ENCODE peak calls at places on chromosomes 5 and 9, in four cellular contexts. I is CD8-positive, alpha-beta memory T cell; V is aorta; U is cardiac muscle cell. E is an unnamed sample.

GRCh38 chr5:146103594-146103993 is 1.8 kb downstream of the PLAC8L1 start:
- DNase-seq in I (no peak), V (no peak), U (no peak), E (no peak)

GRCh38 chr9:107455461-107456155 is 34.0 kb downstream of the KLF4 start:
- DNase-seq in I (no peak), V (no peak), U (no peak), E (no peak)

GRCh38 chr5:123722451-123722850 is 210.5 kb downstream of the CSNK1G3 start:
- DNase-seq in I (no peak), V (no peak), U (no peak), E (no peak)

GRCh38 chr9:16661816-16662215 is 208.7 kb downstream of the BNC2 start:
- DNase-seq in I (no peak), V (no peak), U (no peak), E (no peak)

GRCh38 chr5:32285489-32286138 is 27.1 kb downstream of the MTMR12 start:
- DNase-seq in I (no peak), V (no peak), U (no peak), E (no peak)

GRCh38 chr9:112839331-112839730 is 51.3 kb downstream of the SLC46A2 start:
- DNase-seq in I (no peak), V (no peak), U (no peak), E (no peak)

GRCh38 chr5:68432682-68433081 is 217.1 kb downstream of the PIK3R1 start:
- DNase-seq in I (peak; percentile 3), V (no peak), U (no peak), E (no peak)

GRCh38 chr5:39430461-39430860 is 5.7 kb upstream of the DAB2 start:
- DNase-seq in I (no peak), V (no peak), U (no peak), E (no peak)

GRCh38 chr9:72362680-72363139 is 2.3 kb downstream of the ZFAND5 start:
- DNase-seq in I (peak; percentile 16), V (no peak), U (peak; percentile 89), E (no peak)

GRCh38 chr9:128702949-128703615 is 779 bp downstream of the PKN3 start:
- DNase-seq in I (no peak), V (peak; percentile 78), U (peak; percentile 36), E (no peak)

GRCh38 chr9:133701321-133701980 is 36.7 kb downstream of the SARDH start:
- DNase-seq in I (peak; percentile 24), V (peak; percentile 73), U (no peak), E (no peak)

GRCh38 chr5:83972236-83972635 is 251.6 kb upstream of the HAPLN1 start:
- DNase-seq in I (no peak), V (no peak), U (peak; percentile 34), E (no peak)

GRCh38 chr9:110916361-110916760 is 121.9 kb downstream of the LPAR1 start:
- DNase-seq in I (no peak), V (no peak), U (no peak), E (peak; percentile 61)

GRCh38 chr5:10352404-10353240 is 873 bp upstream of the MARCHF6 start:
- DNase-seq in I (no peak), V (no peak), U (peak; percentile 62), E (no peak)

GRCh38 chr5:158773151-158773550 is 326.6 kb downstream of the EBF1 start:
- DNase-seq in I (no peak), V (no peak), U (no peak), E (no peak)

GRCh38 chr9:124475158-124475867 is 25.1 kb downstream of the ADGRD2 start:
- DNase-seq in I (no peak), V (no peak), U (no peak), E (no peak)

GRCh38 chr5:133612021-133612860 is at the start of gene FSTL4:
- DNase-seq in I (peak; percentile 22), V (no peak), U (peak; percentile 56), E (no peak)
- H3K4me3 ChIP-seq in I (peak within 1 kb of the TSS; percentile 32), V (peak within 1 kb of the TSS; percentile 2), U (peak within 1 kb of the TSS; percentile 36), E (no peak within 1 kb of the TSS)

GRCh38 chr9:70901013-70901412 is 220.4 kb downstream of the TRPM3 start:
- DNase-seq in I (no peak), V (no peak), U (no peak), E (no peak)

GRCh38 chr9:70902705-70903131 is 218.7 kb downstream of the TRPM3 start:
- DNase-seq in I (no peak), V (no peak), U (no peak), E (peak; percentile 83)

GRCh38 chr9:70902171-70902570 is 219.2 kb downstream of the TRPM3 start:
- DNase-seq in I (no peak), V (no peak), U (no peak), E (no peak)

GRCh38 chr9:70901741-70902140 is 219.7 kb downstream of the TRPM3 start:
- DNase-seq in I (no peak), V (no peak), U (no peak), E (no peak)
- H3K27ac ChIP-seq in I (no peak overlapping the region), V (no peak overlapping the region), U (no peak overlapping the region), E (no peak overlapping the region)

DNA sequence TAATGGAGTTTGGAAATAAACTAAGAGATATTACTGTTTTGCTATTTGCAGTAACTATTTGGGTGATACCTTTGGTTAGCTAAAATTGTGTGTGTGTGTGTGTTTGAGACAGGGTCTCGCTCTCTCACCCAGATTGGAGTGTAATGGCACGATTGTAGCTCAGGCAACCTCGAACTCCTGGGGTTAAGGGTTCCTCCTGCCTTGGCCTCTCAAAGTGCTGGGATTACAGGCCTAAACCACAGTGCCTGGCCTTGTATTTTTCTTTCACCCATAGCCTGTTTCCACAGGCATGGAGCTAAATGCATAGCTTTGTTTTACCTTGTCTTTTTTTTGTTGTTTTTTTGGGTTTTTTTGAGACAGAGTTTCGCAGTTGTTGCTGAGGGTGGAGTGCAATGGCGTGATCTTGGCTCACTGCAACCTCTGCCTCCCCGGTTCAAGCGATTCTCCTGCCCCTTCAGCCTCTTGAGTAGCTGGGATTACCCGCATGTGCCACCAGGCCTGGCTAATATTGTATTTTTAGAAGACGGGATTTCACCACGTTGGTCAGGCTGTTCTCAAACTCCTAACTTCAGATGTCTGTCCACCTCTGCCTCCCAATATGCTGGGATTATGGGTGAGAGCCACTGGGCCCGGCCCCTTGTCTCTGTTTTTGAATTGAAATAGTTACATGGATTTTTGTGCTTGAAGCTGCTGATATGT is 5.6 kb downstream of the GPBP1 start:
- DNase-seq in I (no peak), V (no peak), U (no peak), E (no peak)
- H3K4me3 ChIP-seq in I (peak overlapping the region; percentile 95), V (peak overlapping the region; percentile 11), U (peak overlapping the region; percentile 58), E (peak overlapping the region; percentile 30)

GRCh38 chr5:131245948-131246347 is 17.9 kb upstream of the CDC42SE2 start:
- DNase-seq in I (no peak), V (no peak), U (no peak), E (no peak)

GRCh38 chr5:131246515-131246914 is 17.3 kb upstream of the CDC42SE2 start:
- DNase-seq in I (no peak), V (no peak), U (no peak), E (no peak)

GRCh38 chr5:131245312-131245711 is 18.5 kb upstream of the CDC42SE2 start:
- DNase-seq in I (no peak), V (no peak), U (no peak), E (no peak)

GRCh38 chr5:131242728-131243255 is 21.1 kb upstream of the CDC42SE2 start:
- DNase-seq in I (no peak), V (no peak), U (no peak), E (peak; percentile 66)
- H3K27ac ChIP-seq in I (no peak overlapping the region), V (no peak overlapping the region), U (no peak overlapping the region), E (peak overlapping the region; percentile 25)

DNA sequence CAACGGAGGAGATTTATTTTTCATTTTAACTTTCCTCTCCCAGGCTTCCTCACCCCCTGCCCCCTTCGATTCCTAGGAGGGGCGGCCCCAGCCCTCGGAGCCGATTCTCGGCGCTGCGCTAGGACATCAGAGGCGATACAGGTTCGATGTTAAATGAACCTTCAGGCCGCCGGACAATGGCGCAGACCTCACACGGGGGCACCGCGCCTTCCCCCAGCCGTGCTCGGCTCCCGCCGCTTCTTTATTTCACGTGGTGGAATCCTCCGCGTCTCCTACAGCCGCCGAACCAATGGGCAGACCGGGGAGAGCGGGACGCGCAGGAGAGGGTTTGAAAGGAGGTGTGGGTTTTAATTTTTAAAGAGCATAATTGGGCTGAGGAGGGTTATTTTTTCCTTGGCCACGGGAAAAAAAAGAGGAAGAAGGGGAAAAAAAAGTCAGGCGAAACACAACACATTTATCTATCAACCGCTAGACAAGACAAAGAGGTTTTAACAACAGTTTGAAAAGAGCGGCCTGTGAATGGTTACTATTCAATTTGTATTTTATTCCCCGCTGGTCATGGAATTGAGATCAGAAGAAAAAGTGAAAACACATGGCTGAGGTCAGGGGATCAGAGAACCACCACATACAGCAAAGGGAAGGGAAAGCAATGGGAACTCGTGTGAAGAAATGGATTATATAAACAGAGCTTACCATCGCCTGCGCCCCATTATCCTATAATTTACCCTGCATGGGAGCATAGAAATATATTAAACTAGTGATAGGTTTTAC is 126.9 kb downstream of the TMEM174 start:
- DNase-seq in I (no peak), V (no peak), U (no peak), E (no peak)
- H3K4me3 ChIP-seq in I (no peak overlapping the region), V (peak overlapping the region; percentile 5), U (no peak overlapping the region), E (peak overlapping the region; percentile 55)

GRCh38 chr5:9013147-9013546 is 532.7 kb downstream of the SEMA5A start:
- DNase-seq in I (no peak), V (no peak), U (no peak), E (no peak)
- H3K27ac ChIP-seq in I (no peak overlapping the region), V (no peak overlapping the region), U (no peak overlapping the region), E (no peak overlapping the region)

GRCh38 chr5:172110260-172110815 is 77.7 kb downstream of the STK10 start:
- DNase-seq in I (no peak), V (no peak), U (no peak), E (no peak)

GRCh38 chr5:172115541-172115982 is 72.5 kb downstream of the STK10 start:
- DNase-seq in I (peak; percentile 34), V (no peak), U (no peak), E (no peak)

GRCh38 chr5:172114875-172115422 is 73.1 kb downstream of the STK10 start:
- DNase-seq in I (peak; percentile 68), V (no peak), U (no peak), E (no peak)

GRCh38 chr5:172110921-172111873 is 76.8 kb downstream of the STK10 start:
- DNase-seq in I (peak; percentile 59), V (no peak), U (no peak), E (no peak)

GRCh38 chr5:172113036-172113435 is 75.0 kb downstream of the STK10 start:
- DNase-seq in I (peak; percentile 58), V (no peak), U (no peak), E (no peak)
- H3K4me3 ChIP-seq in I (no peak overlapping the region), V (no peak overlapping the region), U (no peak overlapping the region), E (no peak overlapping the region)